ENCODE peak calls at places on chromosome 6, in nine cellular contexts. One of them, this sample, is unnamed.

GRCh38 chr6:25337431-25337830 is 58.3 kb downstream of the CARMIL1 start:
- DNase-seq in left ventricle myocardium superior: no peak
- DNase-seq in COR-L47: no peak
- DNase-seq in stimulated activated CD8-positive, alpha-beta memory T cell treated with anti-CD3 and anti-CD28 coated beads, Interleukin-15, amount 100 ng/mL, for 4 hours: no peak
- DNase-seq in HEK293T: no peak
- DNase-seq in A549: no peak
- DNase-seq in HFF-Myc: no peak
- DNase-seq in GM04504: no peak
- DNase-seq in skeletal muscle cell: no peak
- DNase-seq in this sample: no peak

GRCh38 chr6:72132851-72133250 is 246.5 kb downstream of the RIMS1 start:
- DNase-seq in GM04504: no peak
- DNase-seq in HFF-Myc: no peak
- DNase-seq in A549: no peak
- DNase-seq in left ventricle myocardium superior: no peak
- DNase-seq in stimulated activated CD8-positive, alpha-beta memory T cell treated with anti-CD3 and anti-CD28 coated beads, Interleukin-15, amount 100 ng/mL, for 4 hours: no peak
- DNase-seq in HEK293T: no peak
- DNase-seq in skeletal muscle cell: no peak
- DNase-seq in COR-L47: no peak
- DNase-seq in this sample: no peak

GRCh38 chr6:37668251-37668650 is 29.4 kb downstream of the MDGA1 start:
- DNase-seq in stimulated activated CD8-positive, alpha-beta memory T cell treated with anti-CD3 and anti-CD28 coated beads, Interleukin-15, amount 100 ng/mL, for 4 hours: no peak
- DNase-seq in COR-L47: no peak
- DNase-seq in GM04504: no peak
- DNase-seq in A549: peak
- DNase-seq in left ventricle myocardium superior: no peak
- DNase-seq in HEK293T: no peak
- DNase-seq in HFF-Myc: no peak
- DNase-seq in skeletal muscle cell: no peak
- DNase-seq in this sample: no peak

GRCh38 chr6:125888989-125889656 is 67.4 kb upstream of the HINT3 start:
- DNase-seq in HEK293T: peak
- DNase-seq in left ventricle myocardium superior: no peak
- DNase-seq in COR-L47: no peak
- DNase-seq in HFF-Myc: no peak
- DNase-seq in GM04504: no peak
- DNase-seq in A549: peak
- DNase-seq in stimulated activated CD8-positive, alpha-beta memory T cell treated with anti-CD3 and anti-CD28 coated beads, Interleukin-15, amount 100 ng/mL, for 4 hours: no peak
- DNase-seq in skeletal muscle cell: no peak
- DNase-seq in this sample: no peak

GRCh38 chr6:72084992-72085569 is 198.7 kb downstream of the RIMS1 start:
- DNase-seq in skeletal muscle cell: no peak
- DNase-seq in HEK293T: no peak
- DNase-seq in A549: no peak
- DNase-seq in GM04504: no peak
- DNase-seq in left ventricle myocardium superior: no peak
- DNase-seq in HFF-Myc: no peak
- DNase-seq in COR-L47: peak
- DNase-seq in stimulated activated CD8-positive, alpha-beta memory T cell treated with anti-CD3 and anti-CD28 coated beads, Interleukin-15, amount 100 ng/mL, for 4 hours: no peak
- DNase-seq in this sample: no peak

GRCh38 chr6:41353333-41353732 is 17.9 kb downstream of the NCR2 start:
- DNase-seq in stimulated activated CD8-positive, alpha-beta memory T cell treated with anti-CD3 and anti-CD28 coated beads, Interleukin-15, amount 100 ng/mL, for 4 hours: no peak
- DNase-seq in GM04504: no peak
- DNase-seq in HEK293T: no peak
- DNase-seq in A549: no peak
- DNase-seq in HFF-Myc: no peak
- DNase-seq in COR-L47: no peak
- DNase-seq in left ventricle myocardium superior: no peak
- DNase-seq in skeletal muscle cell: no peak
- DNase-seq in this sample: no peak

GRCh38 chr6:80333342-80333741 is 226.9 kb downstream of the BCKDHB start:
- DNase-seq in GM04504: no peak
- DNase-seq in left ventricle myocardium superior: no peak
- DNase-seq in HFF-Myc: no peak
- DNase-seq in HEK293T: no peak
- DNase-seq in stimulated activated CD8-positive, alpha-beta memory T cell treated with anti-CD3 and anti-CD28 coated beads, Interleukin-15, amount 100 ng/mL, for 4 hours: no peak
- DNase-seq in A549: no peak
- DNase-seq in COR-L47: peak
- DNase-seq in skeletal muscle cell: no peak
- DNase-seq in this sample: no peak

GRCh38 chr6:75296811-75297779 is 12.5 kb upstream of the TMEM30A start:
- DNase-seq in GM04504: peak
- DNase-seq in A549: peak
- DNase-seq in stimulated activated CD8-positive, alpha-beta memory T cell treated with anti-CD3 and anti-CD28 coated beads, Interleukin-15, amount 100 ng/mL, for 4 hours: no peak
- DNase-seq in skeletal muscle cell: no peak
- DNase-seq in COR-L47: peak
- DNase-seq in HFF-Myc: peak
- DNase-seq in left ventricle myocardium superior: no peak
- DNase-seq in HEK293T: peak
- DNase-seq in this sample: no peak

GRCh38 chr6:62775427-62776022 is 435.7 kb upstream of the FKBP1C start:
- DNase-seq in HFF-Myc: no peak
- DNase-seq in stimulated activated CD8-positive, alpha-beta memory T cell treated with anti-CD3 and anti-CD28 coated beads, Interleukin-15, amount 100 ng/mL, for 4 hours: no peak
- DNase-seq in skeletal muscle cell: no peak
- DNase-seq in COR-L47: peak
- DNase-seq in A549: peak
- DNase-seq in left ventricle myocardium superior: no peak
- DNase-seq in GM04504: no peak
- DNase-seq in HEK293T: no peak
- DNase-seq in this sample: no peak

GRCh38 chr6:127277878-127278843 is 11.5 kb downstream of the RNF146 start:
- DNase-seq in HFF-Myc: no peak
- DNase-seq in HEK293T: no peak
- DNase-seq in left ventricle myocardium superior: no peak
- DNase-seq in COR-L47: no peak
- DNase-seq in GM04504: no peak
- DNase-seq in stimulated activated CD8-positive, alpha-beta memory T cell treated with anti-CD3 and anti-CD28 coated beads, Interleukin-15, amount 100 ng/mL, for 4 hours: no peak
- DNase-seq in A549: no peak
- DNase-seq in skeletal muscle cell: no peak
- DNase-seq in this sample: no peak

GRCh38 chr6:16420715-16421461 is 182.5 kb downstream of the GMPR start:
- DNase-seq in COR-L47: no peak
- DNase-seq in left ventricle myocardium superior: no peak
- DNase-seq in stimulated activated CD8-positive, alpha-beta memory T cell treated with anti-CD3 and anti-CD28 coated beads, Interleukin-15, amount 100 ng/mL, for 4 hours: no peak
- DNase-seq in HEK293T: no peak
- DNase-seq in skeletal muscle cell: no peak
- DNase-seq in GM04504: peak
- DNase-seq in A549: no peak
- DNase-seq in HFF-Myc: peak
- DNase-seq in this sample: no peak

GRCh38 chr6:56570434-56571359 is 72.0 kb downstream of the DST start:
- DNase-seq in A549: peak
- DNase-seq in stimulated activated CD8-positive, alpha-beta memory T cell treated with anti-CD3 and anti-CD28 coated beads, Interleukin-15, amount 100 ng/mL, for 4 hours: no peak
- DNase-seq in GM04504: no peak
- DNase-seq in COR-L47: peak
- DNase-seq in skeletal muscle cell: no peak
- DNase-seq in HEK293T: peak
- DNase-seq in HFF-Myc: no peak
- DNase-seq in left ventricle myocardium superior: no peak
- DNase-seq in this sample: no peak

GRCh38 chr6:168992696-168993185 is 260.9 kb downstream of the THBS2 start:
- DNase-seq in GM04504: no peak
- DNase-seq in skeletal muscle cell: no peak
- DNase-seq in HEK293T: no peak
- DNase-seq in stimulated activated CD8-positive, alpha-beta memory T cell treated with anti-CD3 and anti-CD28 coated beads, Interleukin-15, amount 100 ng/mL, for 4 hours: no peak
- DNase-seq in COR-L47: no peak
- DNase-seq in A549: no peak
- DNase-seq in left ventricle myocardium superior: no peak
- DNase-seq in HFF-Myc: no peak
- DNase-seq in this sample: no peak

GRCh38 chr6:34390531-34391013 is 1.9 kb downstream of the NUDT3 start:
- DNase-seq in A549: no peak
- DNase-seq in HEK293T: no peak
- DNase-seq in GM04504: no peak
- DNase-seq in left ventricle myocardium superior: no peak
- DNase-seq in COR-L47: no peak
- DNase-seq in stimulated activated CD8-positive, alpha-beta memory T cell treated with anti-CD3 and anti-CD28 coated beads, Interleukin-15, amount 100 ng/mL, for 4 hours: no peak
- DNase-seq in HFF-Myc: no peak
- DNase-seq in skeletal muscle cell: no peak
- DNase-seq in this sample: no peak

GRCh38 chr6:69622230-69622629 is 174.6 kb downstream of the LMBRD1 start:
- DNase-seq in COR-L47: peak
- DNase-seq in A549: no peak
- DNase-seq in stimulated activated CD8-positive, alpha-beta memory T cell treated with anti-CD3 and anti-CD28 coated beads, Interleukin-15, amount 100 ng/mL, for 4 hours: no peak
- DNase-seq in HFF-Myc: no peak
- DNase-seq in GM04504: no peak
- DNase-seq in HEK293T: no peak
- DNase-seq in skeletal muscle cell: no peak
- DNase-seq in left ventricle myocardium superior: no peak
- DNase-seq in this sample: no peak